ENCODE peak calls at places on chromosomes 4 and X, in ten cellular contexts. H is foreskin fibroblast; B is neural progenitor cell; T is HL-60; F is mesenteric fat pad; G is T-helper 2 cell; X is neuronal stem cell; O is CD8-positive, alpha-beta memory T cell; Z is left ventricle myocardium inferior; U is DND-41. J is an unnamed sample.

GRCh38 chr4:36280555-36280954 is 861 bp upstream of the DTHD1 start:
- DNase-seq in H (no peak), B (peak), T (no peak), F (no peak), G (no peak), X (peak), O (no peak), Z (no peak), U (no peak), J (no peak)

GRCh38 chr4:13701937-13702446 is 74.5 kb upstream of the BOD1L1 start:
- DNase-seq in H (peak), B (no peak), T (no peak), F (no peak), G (no peak), X (no peak), O (no peak), Z (no peak), U (no peak), J (no peak)

GRCh38 chrX:146477341-146477740 is 332.2 kb upstream of the CXorf51B start:
- DNase-seq in H (no peak), B (no peak), T (no peak), F (no peak), G (no peak), X (no peak), O (no peak), Z (no peak), U (no peak), J (no peak)

GRCh38 chr4:7420661-7421040 is 14.1 kb downstream of the PSAPL1 start:
- DNase-seq in H (no peak), B (no peak), T (no peak), F (peak), G (no peak), X (no peak), O (no peak), Z (peak), U (no peak), J (peak)

GRCh38 chrX:72659726-72660125 is 54.4 kb downstream of the PHKA1 start:
- DNase-seq in H (no peak), B (no peak), T (no peak), F (no peak), G (no peak), X (no peak), O (no peak), Z (no peak), U (no peak), J (no peak)

GRCh38 chr4:2246384-2247127 is 4.6 kb upstream of the HAUS3 start:
- DNase-seq in H (no peak), B (no peak), T (no peak), F (no peak), G (no peak), X (no peak), O (no peak), Z (no peak), U (no peak), J (no peak)

GRCh38 chrX:133859860-133860259 is 125.5 kb downstream of the GPC3 start:
- DNase-seq in H (no peak), B (no peak), T (no peak), F (no peak), G (no peak), X (no peak), O (no peak), Z (no peak), U (no peak), J (no peak)

GRCh38 chr4:8515316-8516060 is 64.7 kb upstream of the GPR78 start:
- DNase-seq in H (peak), B (no peak), T (no peak), F (no peak), G (no peak), X (no peak), O (no peak), Z (no peak), U (no peak), J (peak)

GRCh38 chr4:74206088-74206826 is 48.3 kb downstream of the MTHFD2L start:
- DNase-seq in H (no peak), B (no peak), T (no peak), F (no peak), G (no peak), X (no peak), O (no peak), Z (no peak), U (no peak), J (no peak)

GRCh38 chr4:105453550-105454201 is 20.2 kb downstream of the PPA2 start:
- DNase-seq in H (no peak), B (no peak), T (no peak), F (no peak), G (no peak), X (no peak), O (no peak), Z (no peak), U (no peak), J (no peak)

GRCh38 chrX:39318497-39319343 is 517.5 kb downstream of the MID1IP1 start:
- DNase-seq in H (no peak), B (no peak), T (no peak), F (no peak), G (no peak), X (no peak), O (no peak), Z (no peak), U (no peak), J (peak)

GRCh38 chrX:154327026-154327820 is 31.6 kb downstream of the TKTL1 start:
- DNase-seq in H (peak), B (no peak), T (no peak), F (no peak), G (no peak), X (no peak), O (no peak), Z (no peak), U (peak), J (no peak)

GRCh38 chr4:67160409-67160808 is 384.9 kb downstream of the CENPC start:
- DNase-seq in H (no peak), B (no peak), T (no peak), F (no peak), G (no peak), X (no peak), O (no peak), Z (no peak), U (peak), J (no peak)

GRCh38 chr4:176753049-176753448 is 39.7 kb downstream of the VEGFC start:
- DNase-seq in H (peak), B (peak), T (no peak), F (no peak), G (no peak), X (no peak), O (no peak), Z (no peak), U (no peak), J (no peak)

GRCh38 chr4:6331018-6331417 is 61.4 kb downstream of the WFS1 start:
- DNase-seq in H (no peak), B (no peak), T (no peak), F (no peak), G (no peak), X (no peak), O (no peak), Z (no peak), U (peak), J (no peak)

GRCh38 chrX:153438522-153438921 is 7.3 kb downstream of the TREX2 start:
- DNase-seq in H (no peak), B (peak), T (no peak), F (no peak), G (no peak), X (no peak), O (no peak), Z (no peak), U (no peak), J (no peak)

GRCh38 chrX:45758738-45759397 is 558.2 kb upstream of the DIPK2B start:
- DNase-seq in H (no peak), B (no peak), T (no peak), F (no peak), G (no peak), X (no peak), O (no peak), Z (no peak), U (peak), J (no peak)

GRCh38 chrX:41665676-41666075 is 23.1 kb upstream of the GPR34 start:
- DNase-seq in H (no peak), B (no peak), T (no peak), F (no peak), G (no peak), X (no peak), O (no peak), Z (no peak), U (no peak), J (no peak)

GRCh38 chr4:93646225-93646930 is 182.2 kb upstream of the ATOH1 start:
- DNase-seq in H (no peak), B (no peak), T (no peak), F (no peak), G (no peak), X (no peak), O (no peak), Z (no peak), U (no peak), J (no peak)

GRCh38 chrX:49157194-49157593 is 5.4 kb upstream of the MAGIX start:
- DNase-seq in H (no peak), B (no peak), T (no peak), F (no peak), G (no peak), X (no peak), O (no peak), Z (no peak), U (no peak), J (no peak)

GRCh38 chr4:86608757-86609375 is 14.8 kb downstream of the PTPN13 start:
- DNase-seq in H (no peak), B (no peak), T (no peak), F (no peak), G (no peak), X (no peak), O (no peak), Z (no peak), U (no peak), J (no peak)

GRCh38 chr4:7297881-7298280 is 105.5 kb downstream of the SORCS2 start:
- DNase-seq in H (no peak), B (no peak), T (no peak), F (no peak), G (no peak), X (no peak), O (no peak), Z (no peak), U (no peak), J (no peak)

GRCh38 chrX:14753436-14753835 is 119.4 kb downstream of the FANCB start:
- DNase-seq in H (no peak), B (peak), T (no peak), F (no peak), G (no peak), X (no peak), O (no peak), Z (no peak), U (no peak), J (no peak)

GRCh38 chr4:88280228-88280795 is 4.0 kb downstream of the PPM1K start:
- DNase-seq in H (no peak), B (no peak), T (no peak), F (no peak), G (no peak), X (no peak), O (no peak), Z (no peak), U (no peak), J (no peak)

GRCh38 chrX:118847676-118848075 is 24.1 kb downstream of the ZCCHC12 start:
- DNase-seq in H (peak), B (peak), T (no peak), F (no peak), G (no peak), X (peak), O (no peak), Z (no peak), U (no peak), J (no peak)

GRCh38 chr4:163681208-163681821 is 186.8 kb downstream of the TMA16 start:
- DNase-seq in H (no peak), B (peak), T (peak), F (no peak), G (no peak), X (peak), O (no peak), Z (no peak), U (no peak), J (no peak)